ENCODE peak calls at places on chromosomes 4 and X, in eight cellular contexts. N is psoas muscle; I is suprapubic skin; B is effector memory CD4-positive, alpha-beta T cell; M is hepatocyte; Y is CD4-positive, alpha-beta T cell; O is Peyer's patch; K is stomach. L is an unnamed sample.

GRCh38 chrX:54306379-54306778 is 51.5 kb downstream of the WNK3 start:
- DNase-seq in N (no peak), I (no peak), B (no peak), M (no peak), Y (no peak), O (no peak), K (no peak), L (no peak)

GRCh38 chr4:153221783-153222161 is 17.5 kb downstream of the TRIM2 start:
- DNase-seq in N (no peak), I (no peak), B (no peak), M (no peak), Y (no peak), O (no peak), K (no peak), L (no peak)

GRCh38 chr4:166091146-166091545 is 218.1 kb downstream of the TLL1 start:
- DNase-seq in N (no peak), I (no peak), B (no peak), M (no peak), Y (no peak), O (no peak), K (no peak), L (no peak)

GRCh38 chr4:101018836-101019235 is 328.5 kb downstream of the PPP3CA start:
- DNase-seq in N (no peak), I (no peak), B (no peak), M (no peak), Y (no peak), O (no peak), K (no peak), L (peak; percentile 9)

GRCh38 chrX:121579016-121579760 is 531.8 kb downstream of the GLUD2 start:
- DNase-seq in N (no peak), I (no peak), B (no peak), M (peak; percentile 29), Y (no peak), O (no peak), K (no peak), L (no peak)

GRCh38 chrX:22629105-22629725 is 356.5 kb downstream of the CBLL2 start:
- DNase-seq in N (no peak), I (no peak), B (no peak), M (no peak), Y (no peak), O (no peak), K (no peak), L (no peak)

GRCh38 chr4:13430834-13431568 is 53.1 kb downstream of the RAB28 start:
- DNase-seq in N (no peak), I (no peak), B (no peak), M (no peak), Y (no peak), O (no peak), K (no peak), L (no peak)

GRCh38 chrX:41491267-41492004 is 44.3 kb downstream of the NYX start:
- DNase-seq in N (no peak), I (no peak), B (no peak), M (peak; percentile 61), Y (no peak), O (no peak), K (no peak), L (no peak)

GRCh38 chr4:123352240-123352945 is 44.2 kb upstream of the SPRY1 start:
- DNase-seq in N (no peak), I (no peak), B (no peak), M (no peak), Y (no peak), O (no peak), K (no peak), L (no peak)

GRCh38 chr4:70533791-70534190 is 15.4 kb downstream of the AMTN start:
- DNase-seq in N (no peak), I (no peak), B (no peak), M (no peak), Y (no peak), O (no peak), K (no peak), L (no peak)

GRCh38 chr4:130563185-130563890 is 1467.4 kb downstream of the C4orf33 start:
- DNase-seq in N (peak; percentile 53), I (no peak), B (no peak), M (peak; percentile 77), Y (no peak), O (no peak), K (peak; percentile 30), L (no peak)

GRCh38 chrX:154487518-154488290 is 1.3 kb upstream of the UBL4A start:
- DNase-seq in N (no peak), I (peak; percentile 61), B (no peak), M (no peak), Y (no peak), O (no peak), K (no peak), L (no peak)
- H3K27ac ChIP-seq in N (no peak overlapping the region), I (no peak overlapping the region), B (peak overlapping the region; percentile 32), M (no peak overlapping the region), Y (no peak overlapping the region), O (no peak overlapping the region), K (no peak overlapping the region), L (no peak overlapping the region)

DNA sequence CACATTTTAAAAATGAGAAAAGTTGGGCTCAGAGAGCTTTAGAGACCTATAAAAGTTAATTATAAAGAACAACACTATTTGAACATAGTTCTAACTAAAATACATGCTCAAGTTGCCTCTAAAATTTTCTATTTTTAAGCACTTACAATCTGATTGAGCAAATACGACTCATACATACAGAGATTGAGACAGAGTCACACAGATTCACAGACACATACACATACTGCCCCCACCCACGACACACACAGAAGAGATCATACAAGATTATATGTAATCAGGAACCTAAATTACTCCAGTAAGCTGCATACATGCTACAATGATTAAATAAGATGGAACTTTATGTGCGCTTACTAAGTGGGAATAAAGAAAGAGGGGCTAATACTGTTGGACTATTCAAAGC is 2.7 kb upstream of the ASB5 start:
- DNase-seq in N (no peak), I (no peak), B (no peak), M (no peak), Y (no peak), O (no peak), K (no peak), L (no peak)
- H3K27ac ChIP-seq in N (peak overlapping the region; percentile 94), I (no peak overlapping the region), B (no peak overlapping the region), M (no peak overlapping the region), Y (no peak overlapping the region), O (no peak overlapping the region), K (no peak overlapping the region), L (no peak overlapping the region)

GRCh38 chrX:2584216-2584615 is 83.4 kb upstream of the DHRSX start:
- DNase-seq in N (no peak), I (no peak), B (no peak), M (no peak), Y (no peak), O (no peak), K (no peak), L (no peak)

GRCh38 chrX:2583194-2584162 is 82.7 kb upstream of the DHRSX start:
- DNase-seq in N (no peak), I (no peak), B (no peak), M (no peak), Y (no peak), O (no peak), K (no peak), L (no peak)

GRCh38 chrX:2588049-2588448 is 87.3 kb upstream of the DHRSX start:
- DNase-seq in N (no peak), I (no peak), B (no peak), M (no peak), Y (no peak), O (no peak), K (no peak), L (no peak)

GRCh38 chrX:2587146-2587545 is 86.4 kb upstream of the DHRSX start:
- DNase-seq in N (no peak), I (no peak), B (no peak), M (no peak), Y (no peak), O (no peak), K (no peak), L (no peak)

DNA sequence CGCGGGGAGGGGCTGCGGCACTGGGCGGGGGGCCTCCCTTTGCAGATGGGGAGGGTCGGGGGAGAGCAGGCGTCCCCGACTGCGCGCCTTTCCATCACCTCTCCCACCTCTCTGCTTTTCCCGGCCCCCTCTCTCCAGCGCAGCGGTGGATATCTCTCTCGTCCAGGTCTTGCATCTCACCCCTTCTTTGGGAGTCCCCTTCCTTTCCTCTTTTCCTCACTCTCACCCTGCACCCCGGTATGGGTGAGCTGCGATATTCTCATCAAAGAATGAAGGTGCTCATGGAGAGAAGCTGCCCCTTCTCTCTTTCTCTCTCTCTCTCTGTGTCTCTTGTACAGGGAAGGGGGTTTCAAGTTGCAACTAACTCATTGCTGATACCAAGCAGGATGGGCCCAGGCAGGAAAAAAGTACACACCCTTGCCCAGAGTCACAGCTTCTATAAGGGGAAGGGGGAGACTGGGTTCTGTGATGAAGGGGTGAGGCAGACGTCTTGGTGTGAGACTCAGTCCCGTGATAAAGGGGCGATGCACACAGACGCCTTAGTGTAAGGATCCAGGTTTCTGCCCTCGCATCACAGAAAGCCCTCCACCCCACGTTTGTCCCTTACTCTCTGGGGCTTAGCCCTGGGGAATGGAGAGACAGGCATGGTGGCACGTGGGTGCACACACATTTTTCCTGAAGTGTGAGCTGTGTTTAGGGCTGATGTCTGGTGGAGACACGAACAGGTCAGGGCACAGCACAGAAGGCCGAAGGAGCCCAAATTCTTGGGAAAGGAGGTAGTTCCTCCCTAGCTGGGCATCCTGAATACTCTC is 84.1 kb upstream of the DHRSX start:
- DNase-seq in N (no peak), I (no peak), B (no peak), M (no peak), Y (no peak), O (no peak), K (no peak), L (no peak)
- H3K27ac ChIP-seq in N (no peak overlapping the region), I (no peak overlapping the region), B (no peak overlapping the region), M (no peak overlapping the region), Y (no peak overlapping the region), O (no peak overlapping the region), K (no peak overlapping the region), L (no peak overlapping the region)

GRCh38 chr4:76588268-76588667 is 153.2 kb downstream of the SHROOM3 start:
- DNase-seq in N (no peak), I (no peak), B (no peak), M (no peak), Y (no peak), O (no peak), K (no peak), L (no peak)

GRCh38 chr4:76589872-76590846 is 155.1 kb downstream of the SHROOM3 start:
- DNase-seq in N (no peak), I (no peak), B (no peak), M (peak; percentile 77), Y (no peak), O (peak; percentile 60), K (peak; percentile 74), L (no peak)

GRCh38 chr4:76589402-76589801 is 154.4 kb downstream of the SHROOM3 start:
- DNase-seq in N (no peak), I (no peak), B (no peak), M (peak; percentile 78), Y (no peak), O (no peak), K (no peak), L (no peak)

GRCh38 chr4:76591992-76592391 is 157.0 kb downstream of the SHROOM3 start:
- DNase-seq in N (no peak), I (no peak), B (no peak), M (no peak), Y (no peak), O (no peak), K (no peak), L (no peak)

DNA sequence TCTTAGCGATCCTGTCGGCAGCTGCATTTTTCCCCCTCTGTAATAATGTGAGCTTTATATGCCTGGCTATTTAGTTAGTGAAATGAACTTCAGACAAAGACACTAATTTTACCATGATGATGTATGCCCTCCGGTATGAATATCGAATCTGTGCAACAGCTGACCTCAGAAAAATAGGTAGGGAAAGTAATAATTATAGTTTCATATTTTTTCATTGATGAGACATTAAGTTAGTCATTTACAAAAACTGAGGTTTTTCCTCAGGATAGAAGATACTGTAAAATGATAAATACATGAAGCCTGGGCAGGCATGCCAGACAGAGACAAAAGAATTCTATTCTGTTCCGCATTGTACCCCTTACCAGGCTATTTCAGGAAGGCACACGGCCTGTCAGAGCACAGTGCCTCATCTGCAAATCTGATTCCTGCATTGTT is 155.8 kb downstream of the SHROOM3 start:
- DNase-seq in N (no peak), I (no peak), B (no peak), M (no peak), Y (no peak), O (no peak), K (no peak), L (no peak)
- H3K27ac ChIP-seq in N (no peak overlapping the region), I (peak overlapping the region; percentile 11), B (no peak overlapping the region), M (peak overlapping the region; percentile 95), Y (no peak overlapping the region), O (peak overlapping the region; percentile 70), K (no peak overlapping the region), L (no peak overlapping the region)

L was measured in CD4-positive, alpha-beta memory T cell.